ENCODE peak calls at places on chromosome 9, in six cellular contexts. One of them, this sample, is unnamed.

GRCh38 chr9:114989600-114990410 is 59.4 kb upstream of the TNFSF8 start:
- DNase-seq in cardiac fibroblast: no peak
- DNase-seq in K562: no peak
- DNase-seq in Jurkat, Clone E6-1: peak; percentile 22
- DNase-seq in astrocyte of the cerebellum: no peak
- DNase-seq in fibroblast of mammary gland: no peak
- DNase-seq in this sample: no peak

GRCh38 chr9:101365181-101365580 is 19.6 kb downstream of the BAAT start:
- DNase-seq in cardiac fibroblast: peak; percentile 26
- DNase-seq in K562: no peak
- DNase-seq in Jurkat, Clone E6-1: no peak
- DNase-seq in astrocyte of the cerebellum: no peak
- DNase-seq in fibroblast of mammary gland: peak; percentile 56
- DNase-seq in this sample: no peak

GRCh38 chr9:95892690-95893089 is 17.2 kb downstream of the ERCC6L2 start:
- DNase-seq in cardiac fibroblast: no peak
- DNase-seq in K562: no peak
- DNase-seq in Jurkat, Clone E6-1: no peak
- DNase-seq in astrocyte of the cerebellum: no peak
- DNase-seq in fibroblast of mammary gland: no peak
- DNase-seq in this sample: no peak

GRCh38 chr9:110248361-110248760 is 7.9 kb downstream of the TXN start:
- DNase-seq in cardiac fibroblast: no peak
- DNase-seq in K562: no peak
- DNase-seq in Jurkat, Clone E6-1: no peak
- DNase-seq in astrocyte of the cerebellum: no peak
- DNase-seq in fibroblast of mammary gland: no peak
- DNase-seq in this sample: no peak

GRCh38 chr9:114214181-114214580 is 58.8 kb downstream of the COL27A1 start:
- DNase-seq in cardiac fibroblast: peak; percentile 36
- DNase-seq in K562: no peak
- DNase-seq in Jurkat, Clone E6-1: no peak
- DNase-seq in astrocyte of the cerebellum: no peak
- DNase-seq in fibroblast of mammary gland: peak; percentile 39
- DNase-seq in this sample: no peak

GRCh38 chr9:122394265-122395242 is 23.7 kb downstream of the PTGS1 start:
- DNase-seq in cardiac fibroblast: peak; percentile 83
- DNase-seq in K562: no peak
- DNase-seq in Jurkat, Clone E6-1: no peak
- DNase-seq in astrocyte of the cerebellum: peak; percentile 26
- DNase-seq in fibroblast of mammary gland: peak; percentile 96
- DNase-seq in this sample: no peak

GRCh38 chr9:35333551-35333950 is 156.4 kb upstream of the RUSC2 start:
- DNase-seq in cardiac fibroblast: peak; percentile 88
- DNase-seq in K562: no peak
- DNase-seq in Jurkat, Clone E6-1: no peak
- DNase-seq in astrocyte of the cerebellum: no peak
- DNase-seq in fibroblast of mammary gland: peak; percentile 87
- DNase-seq in this sample: no peak

GRCh38 chr9:21854594-21854993 is 52.2 kb downstream of the MTAP start:
- DNase-seq in cardiac fibroblast: peak; percentile 71
- DNase-seq in K562: no peak
- DNase-seq in Jurkat, Clone E6-1: no peak
- DNase-seq in astrocyte of the cerebellum: peak; percentile 22
- DNase-seq in fibroblast of mammary gland: peak; percentile 71
- DNase-seq in this sample: peak; percentile 85

GRCh38 chr9:116421006-116421538 is 266.0 kb upstream of the TRIM32 start:
- DNase-seq in cardiac fibroblast: peak; percentile 82
- DNase-seq in K562: no peak
- DNase-seq in Jurkat, Clone E6-1: no peak
- DNase-seq in astrocyte of the cerebellum: no peak
- DNase-seq in fibroblast of mammary gland: peak; percentile 81
- DNase-seq in this sample: peak; percentile 68

GRCh38 chr9:121440265-121440664 is 59.4 kb downstream of the GGTA1 start:
- DNase-seq in cardiac fibroblast: peak; percentile 62
- DNase-seq in K562: peak; percentile 51
- DNase-seq in Jurkat, Clone E6-1: no peak
- DNase-seq in astrocyte of the cerebellum: no peak
- DNase-seq in fibroblast of mammary gland: peak; percentile 36
- DNase-seq in this sample: no peak

GRCh38 chr9:92424340-92424739 is at the start of gene OMD:
- DNase-seq in cardiac fibroblast: peak; percentile 35
- DNase-seq in K562: no peak
- DNase-seq in Jurkat, Clone E6-1: no peak
- DNase-seq in astrocyte of the cerebellum: peak; percentile 51
- DNase-seq in fibroblast of mammary gland: peak; percentile 19
- DNase-seq in this sample: no peak

GRCh38 chr9:123522921-123523320 is 166.9 kb downstream of the CRB2 start:
- DNase-seq in cardiac fibroblast: no peak
- DNase-seq in K562: no peak
- DNase-seq in Jurkat, Clone E6-1: no peak
- DNase-seq in astrocyte of the cerebellum: no peak
- DNase-seq in fibroblast of mammary gland: no peak
- DNase-seq in this sample: no peak

GRCh38 chr9:19516348-19516747 is 107.5 kb downstream of the ACER2 start:
- DNase-seq in cardiac fibroblast: no peak
- DNase-seq in K562: no peak
- DNase-seq in Jurkat, Clone E6-1: no peak
- DNase-seq in astrocyte of the cerebellum: no peak
- DNase-seq in fibroblast of mammary gland: no peak
- DNase-seq in this sample: no peak

GRCh38 chr9:109953813-109954489 is 174.0 kb downstream of the PALM2AKAP2 start:
- DNase-seq in cardiac fibroblast: no peak
- DNase-seq in K562: peak; percentile 46
- DNase-seq in Jurkat, Clone E6-1: no peak
- DNase-seq in astrocyte of the cerebellum: no peak
- DNase-seq in fibroblast of mammary gland: no peak
- DNase-seq in this sample: no peak

GRCh38 chr9:90018688-90019087 is 413.9 kb downstream of the GADD45G start:
- DNase-seq in cardiac fibroblast: no peak
- DNase-seq in K562: no peak
- DNase-seq in Jurkat, Clone E6-1: no peak
- DNase-seq in astrocyte of the cerebellum: no peak
- DNase-seq in fibroblast of mammary gland: no peak
- DNase-seq in this sample: no peak

GRCh38 chr9:133991211-133991921 is 758 bp downstream of the VAV2 start:
- DNase-seq in cardiac fibroblast: no peak
- DNase-seq in K562: no peak
- DNase-seq in Jurkat, Clone E6-1: no peak
- DNase-seq in astrocyte of the cerebellum: no peak
- DNase-seq in fibroblast of mammary gland: no peak
- DNase-seq in this sample: no peak

GRCh38 chr9:133987946-133988665 is 4.0 kb downstream of the VAV2 start:
- DNase-seq in cardiac fibroblast: no peak
- DNase-seq in K562: no peak
- DNase-seq in Jurkat, Clone E6-1: no peak
- DNase-seq in astrocyte of the cerebellum: no peak
- DNase-seq in fibroblast of mammary gland: no peak
- DNase-seq in this sample: no peak

GRCh38 chr9:133990366-133991210 is 1.5 kb downstream of the VAV2 start:
- DNase-seq in cardiac fibroblast: peak; percentile 80
- DNase-seq in K562: no peak
- DNase-seq in Jurkat, Clone E6-1: no peak
- DNase-seq in astrocyte of the cerebellum: no peak
- DNase-seq in fibroblast of mammary gland: peak; percentile 84
- DNase-seq in this sample: peak; percentile 69

GRCh38 chr9:133987455-133987800 is 4.7 kb downstream of the VAV2 start:
- DNase-seq in cardiac fibroblast: no peak
- DNase-seq in K562: no peak
- DNase-seq in Jurkat, Clone E6-1: no peak
- DNase-seq in astrocyte of the cerebellum: no peak
- DNase-seq in fibroblast of mammary gland: no peak
- DNase-seq in this sample: no peak

DNA sequence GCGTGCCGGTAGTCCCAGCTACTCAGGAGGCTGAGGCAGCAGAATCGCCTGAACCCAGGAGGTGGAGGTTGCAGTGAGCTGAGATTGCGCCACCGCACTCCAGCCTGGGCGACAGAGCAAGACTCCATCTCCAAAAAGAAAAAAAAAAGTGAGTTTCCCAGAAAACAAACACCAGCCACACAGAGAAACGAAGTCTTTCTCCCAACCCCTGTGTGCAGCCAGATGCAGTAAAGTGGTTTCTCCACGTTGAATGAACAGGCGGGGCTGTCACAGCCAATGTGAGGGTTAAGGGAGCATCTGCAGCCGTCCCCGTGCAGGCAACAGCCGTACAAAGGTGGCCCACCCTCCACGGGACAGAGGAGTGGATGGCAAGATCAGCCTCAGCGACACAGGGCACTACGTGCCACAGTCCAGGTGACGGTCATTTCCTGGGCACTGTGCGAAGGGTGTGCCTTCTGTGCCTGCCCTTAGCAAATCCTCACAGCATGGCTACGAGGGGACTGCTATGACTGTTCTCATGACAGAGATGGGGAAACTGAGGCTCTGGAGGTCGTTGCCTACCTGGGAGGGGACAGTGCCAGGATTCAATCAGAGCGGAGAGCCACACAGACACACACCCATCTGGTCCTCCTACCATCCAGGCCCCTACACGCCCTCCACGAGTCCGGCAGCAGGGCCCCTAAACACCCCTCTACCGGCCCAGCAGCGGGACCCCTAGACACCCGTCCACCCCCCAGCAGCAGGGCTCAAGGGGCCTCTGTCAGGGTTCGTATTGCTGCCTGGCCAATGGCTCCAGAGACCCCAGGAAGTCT is 2.4 kb downstream of the VAV2 start:
- DNase-seq in cardiac fibroblast: no peak
- DNase-seq in K562: no peak
- DNase-seq in Jurkat, Clone E6-1: no peak
- DNase-seq in astrocyte of the cerebellum: no peak
- DNase-seq in fibroblast of mammary gland: no peak
- DNase-seq in this sample: no peak
- H3K4me3 ChIP-seq in cardiac fibroblast: no peak overlapping the region
- H3K4me3 ChIP-seq in K562: no peak overlapping the region
- H3K4me3 ChIP-seq in Jurkat, Clone E6-1: no peak overlapping the region
- H3K4me3 ChIP-seq in astrocyte of the cerebellum: peak overlapping the region; percentile 69
- H3K4me3 ChIP-seq in fibroblast of mammary gland: no peak overlapping the region
- H3K4me3 ChIP-seq in this sample: peak overlapping the region; percentile 88

GRCh38 chr9:99825158-99826046 is 3.7 kb downstream of the NR4A3 start:
- DNase-seq in cardiac fibroblast: no peak
- DNase-seq in K562: no peak
- DNase-seq in Jurkat, Clone E6-1: no peak
- DNase-seq in astrocyte of the cerebellum: no peak
- DNase-seq in fibroblast of mammary gland: no peak
- DNase-seq in this sample: no peak
- H3K4me3 ChIP-seq in cardiac fibroblast: no peak overlapping the region
- H3K4me3 ChIP-seq in K562: no peak overlapping the region
- H3K4me3 ChIP-seq in Jurkat, Clone E6-1: no peak overlapping the region
- H3K4me3 ChIP-seq in astrocyte of the cerebellum: no peak overlapping the region
- H3K4me3 ChIP-seq in fibroblast of mammary gland: no peak overlapping the region
- H3K4me3 ChIP-seq in this sample: peak overlapping the region; percentile 89

GRCh38 chr9:136665111-136665703 is 2.5 kb downstream of the EGFL7 start:
- DNase-seq in cardiac fibroblast: no peak
- DNase-seq in K562: no peak
- DNase-seq in Jurkat, Clone E6-1: no peak
- DNase-seq in astrocyte of the cerebellum: no peak
- DNase-seq in fibroblast of mammary gland: no peak
- DNase-seq in this sample: no peak

GRCh38 chr9:136663311-136663679 is 579 bp downstream of the EGFL7 start:
- DNase-seq in cardiac fibroblast: no peak
- DNase-seq in K562: no peak
- DNase-seq in Jurkat, Clone E6-1: no peak
- DNase-seq in astrocyte of the cerebellum: no peak
- DNase-seq in fibroblast of mammary gland: no peak
- DNase-seq in this sample: no peak

GRCh38 chr9:136664799-136665082 is 2.0 kb downstream of the EGFL7 start:
- DNase-seq in cardiac fibroblast: no peak
- DNase-seq in K562: no peak
- DNase-seq in Jurkat, Clone E6-1: no peak
- DNase-seq in astrocyte of the cerebellum: no peak
- DNase-seq in fibroblast of mammary gland: no peak
- DNase-seq in this sample: no peak

GRCh38 chr9:136662656-136663310 is at the start of gene EGFL7:
- DNase-seq in cardiac fibroblast: no peak
- DNase-seq in K562: peak; percentile 85
- DNase-seq in Jurkat, Clone E6-1: no peak
- DNase-seq in astrocyte of the cerebellum: no peak
- DNase-seq in fibroblast of mammary gland: no peak
- DNase-seq in this sample: no peak

DNA sequence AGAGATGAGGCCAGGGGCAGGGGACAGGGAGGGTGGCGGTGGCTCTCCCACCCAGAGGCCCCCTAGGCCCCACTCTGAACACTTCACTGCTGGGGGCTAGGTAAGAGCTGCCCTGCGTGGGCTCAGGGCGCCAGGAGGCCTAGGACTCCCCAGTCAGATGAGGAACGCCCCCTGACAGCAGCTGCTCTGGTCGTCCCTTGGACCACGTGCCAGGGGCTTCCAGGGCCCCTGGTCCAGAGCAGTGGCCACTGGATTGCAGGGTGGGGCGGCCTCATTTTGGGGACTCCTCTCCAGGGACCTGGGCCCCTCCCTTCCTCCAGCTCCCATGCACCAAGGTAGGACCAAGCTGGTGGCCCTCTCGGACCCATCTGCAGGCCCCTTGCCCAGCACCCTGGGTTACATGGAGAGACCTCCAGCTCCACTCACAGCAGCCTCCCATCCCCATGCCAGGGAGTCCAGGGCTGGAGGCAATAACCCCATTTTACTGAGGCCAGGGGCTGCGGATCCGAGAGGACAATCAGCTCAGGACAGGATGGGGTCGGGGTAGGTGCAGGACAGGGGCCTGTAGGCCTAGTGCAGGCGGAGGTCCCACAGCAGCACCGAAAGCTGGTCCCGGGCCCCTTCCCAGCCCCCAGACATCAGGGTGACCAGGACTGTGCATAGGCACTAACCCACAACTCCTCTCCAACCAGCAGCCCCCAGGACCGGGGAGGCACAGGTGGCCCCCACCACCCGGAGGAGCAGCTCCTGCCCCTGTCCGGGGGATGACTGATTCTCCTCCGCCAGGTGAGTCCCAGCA is 1.5 kb downstream of the EGFL7 start:
- DNase-seq in cardiac fibroblast: no peak
- DNase-seq in K562: peak; percentile 42
- DNase-seq in Jurkat, Clone E6-1: no peak
- DNase-seq in astrocyte of the cerebellum: no peak
- DNase-seq in fibroblast of mammary gland: no peak
- DNase-seq in this sample: no peak
- H3K4me3 ChIP-seq in cardiac fibroblast: peak overlapping the region; percentile 14
- H3K4me3 ChIP-seq in K562: peak overlapping the region; percentile 81
- H3K4me3 ChIP-seq in Jurkat, Clone E6-1: no peak overlapping the region
- H3K4me3 ChIP-seq in astrocyte of the cerebellum: no peak overlapping the region
- H3K4me3 ChIP-seq in fibroblast of mammary gland: no peak overlapping the region
- H3K4me3 ChIP-seq in this sample: no peak overlapping the region

GRCh38 chr9:98990181-98990870 is 46.6 kb downstream of the COL15A1 start:
- DNase-seq in cardiac fibroblast: no peak
- DNase-seq in K562: no peak
- DNase-seq in Jurkat, Clone E6-1: no peak
- DNase-seq in astrocyte of the cerebellum: no peak
- DNase-seq in fibroblast of mammary gland: no peak
- DNase-seq in this sample: no peak

GRCh38 chr9:98983295-98984268 is 39.9 kb downstream of the COL15A1 start:
- DNase-seq in cardiac fibroblast: peak; percentile 91
- DNase-seq in K562: no peak
- DNase-seq in Jurkat, Clone E6-1: no peak
- DNase-seq in astrocyte of the cerebellum: peak; percentile 59
- DNase-seq in fibroblast of mammary gland: peak; percentile 90
- DNase-seq in this sample: no peak

GRCh38 chr9:98985596-98985995 is 41.9 kb downstream of the COL15A1 start:
- DNase-seq in cardiac fibroblast: no peak
- DNase-seq in K562: no peak
- DNase-seq in Jurkat, Clone E6-1: no peak
- DNase-seq in astrocyte of the cerebellum: no peak
- DNase-seq in fibroblast of mammary gland: no peak
- DNase-seq in this sample: no peak

GRCh38 chr9:98989036-98990000 is 45.6 kb downstream of the COL15A1 start:
- DNase-seq in cardiac fibroblast: peak; percentile 100
- DNase-seq in K562: no peak
- DNase-seq in Jurkat, Clone E6-1: no peak
- DNase-seq in astrocyte of the cerebellum: peak; percentile 97
- DNase-seq in fibroblast of mammary gland: peak; percentile 100
- DNase-seq in this sample: peak; percentile 79

GRCh38 chr9:98986866-98987653 is 43.4 kb downstream of the COL15A1 start:
- DNase-seq in cardiac fibroblast: no peak
- DNase-seq in K562: no peak
- DNase-seq in Jurkat, Clone E6-1: no peak
- DNase-seq in astrocyte of the cerebellum: no peak
- DNase-seq in fibroblast of mammary gland: no peak
- DNase-seq in this sample: no peak
- H3K4me3 ChIP-seq in cardiac fibroblast: no peak overlapping the region
- H3K4me3 ChIP-seq in K562: no peak overlapping the region
- H3K4me3 ChIP-seq in Jurkat, Clone E6-1: no peak overlapping the region
- H3K4me3 ChIP-seq in astrocyte of the cerebellum: no peak overlapping the region
- H3K4me3 ChIP-seq in fibroblast of mammary gland: no peak overlapping the region
- H3K4me3 ChIP-seq in this sample: no peak overlapping the region